ENCODE peak calls at places on chromosomes 7 and 10, in eight cellular contexts. A is cardiac fibroblast, W is stomach, K is HepG2, B is brain microvascular endothelial cell, O is kidney, F is MM.1S, H is AG09309. R is an unnamed sample.

GRCh38 chr7:77823787-77824186 is 25.2 kb downstream of the PHTF2 start:
- DNase-seq in A (no peak), W (no peak), K (no peak), B (no peak), O (no peak), F (no peak), H (no peak), R (no peak)

GRCh38 chr7:55165176-55165861 is 146.5 kb downstream of the EGFR start:
- DNase-seq in A (no peak), W (no peak), K (no peak), B (no peak), O (no peak), F (no peak), H (no peak), R (no peak)

GRCh38 chr10:111821876-111822275 is 361.7 kb downstream of the GPAM start:
- DNase-seq in A (no peak), W (no peak), K (no peak), B (no peak), O (no peak), F (no peak), H (no peak), R (no peak)

GRCh38 chr10:119619215-119619614 is 22.5 kb upstream of the TIAL1 start:
- DNase-seq in A (peak; percentile 11), W (no peak), K (no peak), B (no peak), O (no peak), F (no peak), H (no peak), R (no peak)

GRCh38 chr7:17299477-17299991 is 1.1 kb downstream of the AHR start:
- DNase-seq in A (peak; percentile 50), W (no peak), K (no peak), B (no peak), O (no peak), F (peak; percentile 34), H (no peak), R (no peak)

GRCh38 chr10:14386202-14386593 is 55.5 kb upstream of the FRMD4A start:
- DNase-seq in A (peak; percentile 94), W (no peak), K (no peak), B (peak; percentile 96), O (no peak), F (peak; percentile 31), H (peak; percentile 92), R (peak; percentile 37)

GRCh38 chr10:23408330-23408976 is 30.4 kb upstream of the OTUD1 start:
- DNase-seq in A (peak; percentile 54), W (no peak), K (no peak), B (no peak), O (no peak), F (no peak), H (no peak), R (no peak)

GRCh38 chr7:2228921-2229320 is 3.8 kb downstream of the MAD1L1 start:
- DNase-seq in A (no peak), W (no peak), K (no peak), B (no peak), O (no peak), F (no peak), H (no peak), R (no peak)

GRCh38 chr10:76774987-76775603 is 862.5 kb downstream of the KCNMA1 start:
- DNase-seq in A (no peak), W (no peak), K (no peak), B (no peak), O (no peak), F (no peak), H (no peak), R (no peak)

GRCh38 chr10:76784076-76784475 is 853.5 kb downstream of the KCNMA1 start:
- DNase-seq in A (no peak), W (no peak), K (no peak), B (no peak), O (no peak), F (no peak), H (no peak), R (no peak)

GRCh38 chr10:76779821-76780281 is 857.8 kb downstream of the KCNMA1 start:
- DNase-seq in A (no peak), W (no peak), K (no peak), B (no peak), O (no peak), F (no peak), H (no peak), R (no peak)

GRCh38 chr10:76779163-76779820 is 858.3 kb downstream of the KCNMA1 start:
- DNase-seq in A (peak; percentile 37), W (no peak), K (no peak), B (peak; percentile 66), O (no peak), F (no peak), H (peak; percentile 72), R (peak; percentile 87)
- TF ChIP-seq CTCF in A (no peak), W (no peak), K (no peak), B (peak; percentile 51), O (no peak), F (no peak), H (peak; percentile 50), R (peak; percentile 48)

GRCh38 chr10:131088619-131089018 is 222.9 kb downstream of the TCERG1L start:
- DNase-seq in A (no peak), W (no peak), K (no peak), B (no peak), O (no peak), F (no peak), H (no peak), R (no peak)
- H3K4me3 ChIP-seq in A (no peak overlapping the region), W (no peak overlapping the region), K (no peak overlapping the region), B (no peak overlapping the region), O (no peak overlapping the region), F (no peak overlapping the region), H (no peak overlapping the region), R (no peak overlapping the region)

DNA sequence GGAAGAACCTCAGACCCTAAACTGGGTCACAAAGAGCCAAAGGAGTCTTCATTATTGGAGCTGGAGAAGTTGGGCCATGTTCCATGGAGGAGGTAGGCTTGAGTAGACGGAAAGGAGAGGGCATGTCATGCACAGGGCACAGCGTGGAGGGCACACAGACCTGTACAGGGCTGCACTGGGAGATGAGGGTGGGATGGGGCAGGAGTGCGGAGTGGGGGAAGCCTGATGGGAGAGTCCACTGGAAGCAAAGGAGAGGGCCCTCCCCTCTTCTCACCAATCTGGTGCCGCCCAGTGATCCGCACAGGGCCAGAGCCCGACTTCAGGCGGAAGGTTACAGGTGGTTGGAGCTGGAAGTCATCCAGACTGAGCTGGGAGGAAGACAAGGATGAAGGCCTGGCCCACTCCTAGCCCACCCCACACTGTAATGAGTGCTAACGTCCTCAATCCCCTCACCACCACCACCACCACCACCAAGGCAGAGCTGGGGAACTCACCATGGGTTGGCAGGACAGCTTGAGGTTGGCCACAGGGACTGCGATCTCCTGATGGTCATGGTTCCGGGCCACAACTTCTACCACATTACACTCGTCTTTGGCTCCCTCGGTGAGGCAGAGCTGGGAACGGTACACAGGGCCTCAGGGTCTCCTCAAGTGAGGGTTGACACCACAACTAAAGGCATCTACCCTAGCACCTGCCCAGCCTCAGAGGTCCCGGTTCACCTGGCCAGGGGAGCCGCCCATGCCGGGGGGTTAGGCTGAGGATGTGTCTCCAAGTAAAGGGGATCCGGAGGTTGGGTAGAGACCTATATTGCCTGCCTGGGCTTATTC is 1.0 kb downstream of the NPM3 start:
- DNase-seq in A (no peak), W (peak; percentile 21), K (no peak), B (no peak), O (peak; percentile 45), F (no peak), H (no peak), R (no peak)
- TF ChIP-seq CTCF in A (no peak), W (no peak), K (no peak), B (no peak), O (no peak), F (no peak), H (no peak), R (no peak)

DNA sequence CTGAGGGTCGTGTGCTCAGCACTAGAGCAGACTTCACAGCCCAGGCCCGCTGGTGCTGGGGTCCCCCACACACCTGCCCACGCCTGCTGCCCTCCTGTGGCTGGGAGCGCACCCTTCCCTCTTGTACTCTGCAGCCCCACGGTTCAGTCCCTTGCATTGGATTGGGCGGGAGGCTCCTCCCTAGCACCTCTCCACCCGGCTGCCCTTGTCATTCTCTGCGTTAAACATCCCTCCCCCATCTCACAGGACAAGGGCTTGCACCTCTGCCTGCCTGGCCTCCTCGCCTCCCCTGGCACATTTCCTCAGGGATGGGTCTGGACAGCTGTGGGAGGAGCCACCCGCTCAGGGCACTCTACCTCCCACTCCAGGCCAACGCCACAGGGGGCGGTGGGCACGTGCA is 68.7 kb downstream of the ALOX5 start:
- DNase-seq in A (no peak), W (no peak), K (no peak), B (no peak), O (no peak), F (no peak), H (no peak), R (no peak)
- H3K4me3 ChIP-seq in A (no peak overlapping the region), W (no peak overlapping the region), K (no peak overlapping the region), B (no peak overlapping the region), O (no peak overlapping the region), F (no peak overlapping the region), H (no peak overlapping the region), R (no peak overlapping the region)

DNA sequence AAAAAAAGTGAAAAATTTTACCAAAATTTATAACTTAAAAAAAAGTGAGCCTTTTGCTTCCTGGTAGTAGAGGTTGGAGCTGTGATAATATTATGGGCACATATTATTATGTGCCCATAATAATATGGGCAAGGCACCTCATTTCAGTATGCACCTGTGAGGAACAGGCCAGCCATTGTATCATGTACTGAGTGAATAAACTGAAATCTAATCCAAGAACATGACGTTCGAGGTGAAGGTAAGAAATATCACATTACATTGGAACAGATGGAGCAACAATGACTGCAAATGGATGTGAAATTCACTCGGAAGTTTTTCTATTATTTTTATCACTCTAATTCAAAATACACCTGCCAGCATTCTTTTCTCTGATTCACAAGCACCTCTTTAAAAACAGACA is 216.0 kb downstream of the KLF6 start:
- DNase-seq in A (no peak), W (no peak), K (no peak), B (no peak), O (no peak), F (no peak), H (no peak), R (no peak)
- TF ChIP-seq CTCF in A (no peak), W (no peak), K (no peak), B (no peak), O (no peak), F (no peak), H (no peak), R (no peak)